ENCODE peak calls at places on chromosomes 16 and 17, in ten cellular contexts. One of them, this sample, is unnamed.

GRCh38 chr16:11585460-11586374 is 1.0 kb downstream of the LITAF start:
- DNase-seq in suprapubic skin: no peak
- DNase-seq in sigmoid colon: no peak
- DNase-seq in heart left ventricle: no peak
- DNase-seq in body of pancreas: peak
- DNase-seq in prostate gland: no peak
- DNase-seq in stomach: peak
- DNase-seq in H1: no peak
- DNase-seq in adrenal gland: no peak
- DNase-seq in A549: no peak
- DNase-seq in this sample: peak

GRCh38 chr17:64507418-64507766 is 615 bp downstream of the CEP95 start:
- DNase-seq in heart left ventricle: no peak
- DNase-seq in suprapubic skin: no peak
- DNase-seq in sigmoid colon: no peak
- DNase-seq in A549: peak
- DNase-seq in prostate gland: peak
- DNase-seq in adrenal gland: no peak
- DNase-seq in H1: no peak
- DNase-seq in stomach: no peak
- DNase-seq in body of pancreas: peak
- DNase-seq in this sample: no peak

GRCh38 chr17:40564883-40565744 is at the start of gene CCR7:
- DNase-seq in body of pancreas: no peak
- DNase-seq in heart left ventricle: no peak
- DNase-seq in A549: no peak
- DNase-seq in stomach: peak
- DNase-seq in adrenal gland: no peak
- DNase-seq in sigmoid colon: no peak
- DNase-seq in prostate gland: no peak
- DNase-seq in H1: no peak
- DNase-seq in suprapubic skin: no peak
- DNase-seq in this sample: no peak

GRCh38 chr17:3575506-3575905 is 17.9 kb upstream of the TRPV3 start:
- DNase-seq in H1: no peak
- DNase-seq in A549: no peak
- DNase-seq in adrenal gland: no peak
- DNase-seq in body of pancreas: no peak
- DNase-seq in stomach: no peak
- DNase-seq in sigmoid colon: no peak
- DNase-seq in suprapubic skin: no peak
- DNase-seq in prostate gland: no peak
- DNase-seq in heart left ventricle: no peak
- DNase-seq in this sample: no peak

GRCh38 chr17:66462010-66462409 is 159.6 kb downstream of the PRKCA start:
- DNase-seq in H1: no peak
- DNase-seq in A549: no peak
- DNase-seq in suprapubic skin: no peak
- DNase-seq in heart left ventricle: no peak
- DNase-seq in body of pancreas: no peak
- DNase-seq in adrenal gland: no peak
- DNase-seq in sigmoid colon: no peak
- DNase-seq in stomach: no peak
- DNase-seq in prostate gland: no peak
- DNase-seq in this sample: no peak

GRCh38 chr17:35214631-35215273 is 20.6 kb upstream of the SLC35G3 start:
- DNase-seq in stomach: no peak
- DNase-seq in H1: no peak
- DNase-seq in heart left ventricle: no peak
- DNase-seq in prostate gland: no peak
- DNase-seq in body of pancreas: no peak
- DNase-seq in sigmoid colon: no peak
- DNase-seq in suprapubic skin: no peak
- DNase-seq in adrenal gland: no peak
- DNase-seq in A549: no peak
- DNase-seq in this sample: no peak

GRCh38 chr17:50177983-50178834 is 12.4 kb downstream of the SGCA start:
- DNase-seq in A549: peak
- DNase-seq in prostate gland: peak
- DNase-seq in body of pancreas: peak
- DNase-seq in H1: peak
- DNase-seq in suprapubic skin: no peak
- DNase-seq in adrenal gland: peak
- DNase-seq in sigmoid colon: peak
- DNase-seq in heart left ventricle: peak
- DNase-seq in stomach: peak
- DNase-seq in this sample: peak

GRCh38 chr17:41647038-41647813 is 22.9 kb upstream of the KRT17 start:
- DNase-seq in A549: peak
- DNase-seq in body of pancreas: no peak
- DNase-seq in sigmoid colon: no peak
- DNase-seq in stomach: no peak
- DNase-seq in heart left ventricle: no peak
- DNase-seq in H1: no peak
- DNase-seq in prostate gland: no peak
- DNase-seq in suprapubic skin: no peak
- DNase-seq in adrenal gland: no peak
- DNase-seq in this sample: no peak

GRCh38 chr17:38942641-38943040 is 17.2 kb downstream of the LASP1NB start:
- DNase-seq in stomach: no peak
- DNase-seq in prostate gland: no peak
- DNase-seq in A549: no peak
- DNase-seq in heart left ventricle: no peak
- DNase-seq in sigmoid colon: no peak
- DNase-seq in adrenal gland: no peak
- DNase-seq in body of pancreas: no peak
- DNase-seq in suprapubic skin: no peak
- DNase-seq in H1: no peak
- DNase-seq in this sample: no peak

GRCh38 chr17:80023261-80024205 is 12.1 kb downstream of the TBC1D16 start:
- DNase-seq in A549: no peak
- DNase-seq in suprapubic skin: no peak
- DNase-seq in H1: no peak
- DNase-seq in adrenal gland: no peak
- DNase-seq in heart left ventricle: no peak
- DNase-seq in body of pancreas: no peak
- DNase-seq in sigmoid colon: no peak
- DNase-seq in stomach: no peak
- DNase-seq in prostate gland: no peak
- DNase-seq in this sample: peak

GRCh38 chr16:626787-627457 is 3.9 kb upstream of the WFIKKN1 start:
- DNase-seq in stomach: no peak
- DNase-seq in A549: peak
- DNase-seq in prostate gland: no peak
- DNase-seq in sigmoid colon: peak
- DNase-seq in heart left ventricle: no peak
- DNase-seq in suprapubic skin: peak
- DNase-seq in body of pancreas: no peak
- DNase-seq in H1: no peak
- DNase-seq in adrenal gland: peak
- DNase-seq in this sample: no peak

GRCh38 chr16:49857423-49858181 is 1.7 kb upstream of the ZNF423 start:
- DNase-seq in adrenal gland: peak
- DNase-seq in stomach: peak
- DNase-seq in prostate gland: no peak
- DNase-seq in sigmoid colon: peak
- DNase-seq in H1: peak
- DNase-seq in heart left ventricle: peak
- DNase-seq in body of pancreas: peak
- DNase-seq in A549: peak
- DNase-seq in suprapubic skin: no peak
- DNase-seq in this sample: peak

GRCh38 chr16:75621170-75621477 is 2.0 kb downstream of the ADAT1 start:
- DNase-seq in prostate gland: no peak
- DNase-seq in suprapubic skin: no peak
- DNase-seq in adrenal gland: no peak
- DNase-seq in heart left ventricle: no peak
- DNase-seq in H1: no peak
- DNase-seq in sigmoid colon: no peak
- DNase-seq in stomach: no peak
- DNase-seq in body of pancreas: no peak
- DNase-seq in A549: peak
- DNase-seq in this sample: no peak

DNA sequence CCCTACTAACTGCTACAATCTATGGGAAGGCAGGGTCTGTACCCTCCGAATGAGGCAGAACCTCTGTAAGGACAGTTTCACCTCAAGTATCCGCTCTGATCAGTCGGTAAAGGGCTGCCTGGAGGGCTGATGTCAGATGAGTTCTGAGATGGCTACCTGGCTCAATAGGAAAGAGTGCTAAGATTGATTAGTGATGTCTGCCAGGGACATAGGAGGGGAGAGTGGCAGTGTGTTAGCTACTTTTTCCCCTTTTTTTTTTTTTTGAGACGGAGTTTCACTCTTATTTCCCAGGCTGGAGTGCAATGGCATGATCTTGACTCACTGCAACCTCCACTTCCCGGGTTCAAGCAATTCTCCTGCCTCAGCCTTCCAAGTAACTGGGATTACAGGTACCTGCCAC is 39.1 kb upstream of the CDC42EP4 start:
- DNase-seq in suprapubic skin: no peak
- DNase-seq in prostate gland: no peak
- DNase-seq in body of pancreas: no peak
- DNase-seq in H1: no peak
- DNase-seq in heart left ventricle: no peak
- DNase-seq in stomach: no peak
- DNase-seq in adrenal gland: no peak
- DNase-seq in sigmoid colon: no peak
- DNase-seq in A549: no peak
- DNase-seq in this sample: no peak
- H3K27ac ChIP-seq in suprapubic skin: no peak
- H3K27ac ChIP-seq in prostate gland: no peak
- H3K27ac ChIP-seq in body of pancreas: no peak
- H3K27ac ChIP-seq in H1: no peak
- H3K27ac ChIP-seq in heart left ventricle: no peak
- H3K27ac ChIP-seq in stomach: no peak
- H3K27ac ChIP-seq in adrenal gland: no peak
- H3K27ac ChIP-seq in sigmoid colon: no peak
- H3K27ac ChIP-seq in A549: no peak
- H3K27ac ChIP-seq in this sample: no peak

GRCh38 chr17:82236142-82236971 is 7.5 kb downstream of the SLC16A3 start:
- DNase-seq in suprapubic skin: no peak
- DNase-seq in prostate gland: no peak
- DNase-seq in H1: peak
- DNase-seq in adrenal gland: peak
- DNase-seq in body of pancreas: peak
- DNase-seq in heart left ventricle: no peak
- DNase-seq in stomach: peak
- DNase-seq in sigmoid colon: peak
- DNase-seq in A549: peak
- DNase-seq in this sample: peak

GRCh38 chr17:82235056-82235774 is 6.4 kb downstream of the SLC16A3 start:
- DNase-seq in heart left ventricle: no peak
- DNase-seq in stomach: no peak
- DNase-seq in A549: no peak
- DNase-seq in body of pancreas: no peak
- DNase-seq in adrenal gland: no peak
- DNase-seq in H1: no peak
- DNase-seq in suprapubic skin: no peak
- DNase-seq in sigmoid colon: peak
- DNase-seq in prostate gland: no peak
- DNase-seq in this sample: no peak

GRCh38 chr17:82234211-82235055 is 5.6 kb downstream of the SLC16A3 start:
- DNase-seq in heart left ventricle: no peak
- DNase-seq in H1: no peak
- DNase-seq in stomach: no peak
- DNase-seq in body of pancreas: no peak
- DNase-seq in suprapubic skin: peak
- DNase-seq in prostate gland: no peak
- DNase-seq in adrenal gland: no peak
- DNase-seq in A549: no peak
- DNase-seq in sigmoid colon: no peak
- DNase-seq in this sample: peak

GRCh38 chr17:82237083-82237745 is 8.4 kb downstream of the SLC16A3 start:
- DNase-seq in heart left ventricle: no peak
- DNase-seq in sigmoid colon: peak
- DNase-seq in H1: peak
- DNase-seq in suprapubic skin: no peak
- DNase-seq in A549: no peak
- DNase-seq in stomach: no peak
- DNase-seq in adrenal gland: no peak
- DNase-seq in prostate gland: no peak
- DNase-seq in body of pancreas: no peak
- DNase-seq in this sample: no peak

GRCh38 chr17:82235775-82236141 is 6.9 kb downstream of the SLC16A3 start:
- DNase-seq in prostate gland: no peak
- DNase-seq in stomach: no peak
- DNase-seq in sigmoid colon: peak
- DNase-seq in adrenal gland: no peak
- DNase-seq in A549: no peak
- DNase-seq in heart left ventricle: no peak
- DNase-seq in body of pancreas: peak
- DNase-seq in suprapubic skin: no peak
- DNase-seq in H1: no peak
- DNase-seq in this sample: peak
- TF ChIP-seq POLR2A in prostate gland: peak
- TF ChIP-seq POLR2A in stomach: no peak
- TF ChIP-seq POLR2A in sigmoid colon: no peak
- TF ChIP-seq POLR2A in adrenal gland: no peak
- TF ChIP-seq POLR2A in A549: no peak
- TF ChIP-seq POLR2A in heart left ventricle: no peak
- TF ChIP-seq POLR2A in body of pancreas: no peak
- TF ChIP-seq POLR2A in suprapubic skin: no peak
- TF ChIP-seq POLR2A in H1: no peak
- TF ChIP-seq POLR2A in this sample: no peak

DNA sequence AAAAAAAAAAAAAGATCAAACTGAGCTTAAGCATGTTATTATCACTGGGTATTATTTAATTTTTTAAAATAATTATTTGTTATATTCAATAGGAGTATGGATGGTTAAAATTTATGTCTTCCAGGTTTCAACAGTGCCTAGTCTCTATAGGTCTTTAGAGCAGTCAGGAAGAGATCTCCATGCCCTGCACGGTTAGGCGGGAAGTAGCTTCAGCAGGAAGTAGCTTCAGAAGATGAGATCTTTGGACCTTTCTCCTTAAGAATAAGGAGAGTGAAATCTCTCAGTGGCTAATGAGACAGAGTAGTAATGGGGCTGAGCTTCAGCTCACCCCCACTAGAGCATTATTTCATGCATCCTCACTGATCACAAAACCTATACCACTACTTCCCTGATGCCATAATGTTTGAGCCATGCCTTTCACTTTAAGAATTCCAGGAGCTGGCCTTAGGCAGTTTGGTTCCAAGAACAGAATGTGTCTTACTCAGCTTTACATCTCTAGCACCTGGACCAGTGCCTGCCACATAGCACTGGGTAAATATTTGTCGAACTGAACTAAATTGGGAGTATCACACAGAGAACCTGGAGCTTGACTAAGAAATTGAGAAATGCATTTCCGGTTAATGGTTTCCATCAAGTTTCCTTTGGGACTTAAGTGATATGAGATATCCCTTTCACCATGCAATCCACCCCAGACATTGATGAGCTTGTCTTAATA is 43.5 kb downstream of the SCPEP1 start:
- DNase-seq in stomach: peak
- DNase-seq in A549: peak
- DNase-seq in prostate gland: peak
- DNase-seq in sigmoid colon: no peak
- DNase-seq in H1: no peak
- DNase-seq in suprapubic skin: no peak
- DNase-seq in heart left ventricle: no peak
- DNase-seq in adrenal gland: no peak
- DNase-seq in body of pancreas: peak
- DNase-seq in this sample: no peak
- H3K27ac ChIP-seq in stomach: peak
- H3K27ac ChIP-seq in A549: peak
- H3K27ac ChIP-seq in prostate gland: peak
- H3K27ac ChIP-seq in sigmoid colon: peak
- H3K27ac ChIP-seq in H1: no peak
- H3K27ac ChIP-seq in suprapubic skin: no peak
- H3K27ac ChIP-seq in heart left ventricle: no peak
- H3K27ac ChIP-seq in adrenal gland: no peak
- H3K27ac ChIP-seq in body of pancreas: no peak
- H3K27ac ChIP-seq in this sample: no peak

GRCh38 chr17:78142113-78142861 is 3.9 kb upstream of the C17orf99 start:
- DNase-seq in body of pancreas: peak
- DNase-seq in sigmoid colon: no peak
- DNase-seq in adrenal gland: peak
- DNase-seq in suprapubic skin: no peak
- DNase-seq in heart left ventricle: no peak
- DNase-seq in prostate gland: peak
- DNase-seq in H1: no peak
- DNase-seq in A549: peak
- DNase-seq in stomach: peak
- DNase-seq in this sample: no peak
- TF ChIP-seq POLR2A in body of pancreas: no peak
- TF ChIP-seq POLR2A in sigmoid colon: no peak
- TF ChIP-seq POLR2A in adrenal gland: no peak
- TF ChIP-seq POLR2A in suprapubic skin: no peak
- TF ChIP-seq POLR2A in heart left ventricle: no peak
- TF ChIP-seq POLR2A in prostate gland: peak
- TF ChIP-seq POLR2A in H1: no peak
- TF ChIP-seq POLR2A in A549: no peak
- TF ChIP-seq POLR2A in stomach: no peak
- TF ChIP-seq POLR2A in this sample: no peak

This sample was measured in testis.